ENCODE peak calls at places on chromosomes 12 and 14, in seven cellular contexts. K is foreskin fibroblast, J is breast epithelium, O is uterus, E is pancreas, W is endothelial cell, H is tibial nerve. V is an unnamed sample.

GRCh38 chr14:32933943-32934890 is 4.5 kb upstream of the NPAS3 start:
- DNase-seq in W (peak; percentile 38), J (no peak), H (no peak), E (peak; percentile 60), K (peak; percentile 54), O (peak; percentile 25), V (peak; percentile 42)

GRCh38 chr12:89230376-89231101 is 121.8 kb downstream of the DUSP6 start:
- DNase-seq in O (no peak), J (no peak), W (no peak), E (no peak), H (no peak), K (peak; percentile 53), V (no peak)

GRCh38 chr12:47717443-47718193 is 7.7 kb downstream of the ENDOU start:
- DNase-seq in O (peak; percentile 86), H (peak; percentile 73), K (peak; percentile 94), W (peak; percentile 89), J (peak; percentile 78), E (peak; percentile 84), V (peak; percentile 64)

GRCh38 chr14:74401504-74402241 is 24.3 kb downstream of the SYNDIG1L start:
- DNase-seq in H (peak; percentile 9), E (no peak), J (no peak), W (peak; percentile 37), K (peak; percentile 20), O (no peak), V (peak; percentile 84)

GRCh38 chr12:84924956-84925355 is 12.4 kb upstream of the SLC6A15 start:
- DNase-seq in W (no peak), H (no peak), K (peak; percentile 88), E (no peak), J (no peak), O (no peak), V (no peak)

GRCh38 chr14:57725399-57726077 is 140.4 kb downstream of the SLC35F4 start:
- DNase-seq in J (no peak), H (no peak), K (peak; percentile 70), E (no peak), W (no peak), O (no peak), V (no peak)

GRCh38 chr14:100348253-100348729 is 25.2 kb downstream of the SLC25A47 start:
- DNase-seq in E (no peak), H (no peak), W (no peak), K (no peak), J (no peak), O (no peak), V (no peak)

GRCh38 chr12:84986586-84986985 is 49.5 kb downstream of the TSPAN19 start:
- DNase-seq in W (no peak), E (no peak), O (no peak), K (peak; percentile 71), J (no peak), H (no peak), V (no peak)

GRCh38 chr12:19030603-19031002 is 98.9 kb upstream of the PLEKHA5 start:
- DNase-seq in W (no peak), K (no peak), J (no peak), E (no peak), H (no peak), O (no peak), V (no peak)

GRCh38 chr12:29242921-29243431 is 93.9 kb downstream of the FAR2 start:
- DNase-seq in E (no peak), O (no peak), J (no peak), H (no peak), W (no peak), K (no peak), V (no peak)

GRCh38 chr12:100793182-100793581 is 1.4 kb upstream of the ANO4 start:
- DNase-seq in K (peak; percentile 60), E (no peak), W (no peak), J (no peak), O (peak; percentile 32), H (no peak), V (no peak)

GRCh38 chr14:96407980-96408570 is 16.1 kb downstream of the AK7 start:
- DNase-seq in O (no peak), H (no peak), K (no peak), J (no peak), E (no peak), W (no peak), V (no peak)

GRCh38 chr12:117968084-117968789 is 553 bp downstream of the KSR2 start:
- DNase-seq in J (no peak), H (no peak), K (no peak), O (no peak), E (no peak), W (no peak), V (no peak)

GRCh38 chr14:98069712-98070133 is 1202.3 kb downstream of the BCL11B start:
- DNase-seq in W (no peak), E (peak; percentile 25), J (no peak), K (no peak), H (no peak), O (no peak), V (no peak)

GRCh38 chr14:77097006-77097688 is 911 bp upstream of the CIPC start:
- DNase-seq in W (no peak), H (peak; percentile 54), J (no peak), O (no peak), E (no peak), K (no peak), V (peak; percentile 24)

GRCh38 chr14:89401783-89402182 is 15.2 kb downstream of the FOXN3 start:
- DNase-seq in K (no peak), W (no peak), E (no peak), J (no peak), H (no peak), O (no peak), V (no peak)

GRCh38 chr12:85623726-85624125 is 212.5 kb downstream of the RASSF9 start:
- DNase-seq in J (no peak), O (no peak), E (no peak), K (no peak), W (no peak), H (no peak), V (no peak)

GRCh38 chr12:18135509-18135908 is 45.5 kb upstream of the RERGL start:
- DNase-seq in W (no peak), E (no peak), J (no peak), H (no peak), K (peak; percentile 22), O (no peak), V (no peak)

GRCh38 chr14:37563189-37563588 is 31.9 kb downstream of the FOXA1 start:
- DNase-seq in K (no peak), O (no peak), E (no peak), J (no peak), W (no peak), H (no peak), V (no peak)

GRCh38 chr14:77027538-77028383 is 747 bp downstream of the IRF2BPL start:
- DNase-seq in K (peak; percentile 93), E (peak; percentile 91), O (peak; percentile 82), W (peak; percentile 44), J (peak; percentile 81), H (no peak), V (peak; percentile 86)

GRCh38 chr12:64099430-64099829 is 122.7 kb downstream of the KICS2 start:
- DNase-seq in E (no peak), H (peak; percentile 55), K (peak; percentile 93), O (peak; percentile 71), J (no peak), W (no peak), V (no peak)

GRCh38 chr14:62162998-62163589 is 400.9 kb downstream of the SNAPC1 start:
- DNase-seq in O (no peak), E (no peak), J (no peak), H (peak; percentile 14), W (peak; percentile 26), K (peak; percentile 69), V (peak; percentile 36)

GRCh38 chr12:92008345-92008744 is 137.3 kb downstream of the BTG1 start:
- DNase-seq in W (no peak), K (no peak), O (no peak), H (no peak), E (no peak), J (no peak), V (no peak)

DNA sequence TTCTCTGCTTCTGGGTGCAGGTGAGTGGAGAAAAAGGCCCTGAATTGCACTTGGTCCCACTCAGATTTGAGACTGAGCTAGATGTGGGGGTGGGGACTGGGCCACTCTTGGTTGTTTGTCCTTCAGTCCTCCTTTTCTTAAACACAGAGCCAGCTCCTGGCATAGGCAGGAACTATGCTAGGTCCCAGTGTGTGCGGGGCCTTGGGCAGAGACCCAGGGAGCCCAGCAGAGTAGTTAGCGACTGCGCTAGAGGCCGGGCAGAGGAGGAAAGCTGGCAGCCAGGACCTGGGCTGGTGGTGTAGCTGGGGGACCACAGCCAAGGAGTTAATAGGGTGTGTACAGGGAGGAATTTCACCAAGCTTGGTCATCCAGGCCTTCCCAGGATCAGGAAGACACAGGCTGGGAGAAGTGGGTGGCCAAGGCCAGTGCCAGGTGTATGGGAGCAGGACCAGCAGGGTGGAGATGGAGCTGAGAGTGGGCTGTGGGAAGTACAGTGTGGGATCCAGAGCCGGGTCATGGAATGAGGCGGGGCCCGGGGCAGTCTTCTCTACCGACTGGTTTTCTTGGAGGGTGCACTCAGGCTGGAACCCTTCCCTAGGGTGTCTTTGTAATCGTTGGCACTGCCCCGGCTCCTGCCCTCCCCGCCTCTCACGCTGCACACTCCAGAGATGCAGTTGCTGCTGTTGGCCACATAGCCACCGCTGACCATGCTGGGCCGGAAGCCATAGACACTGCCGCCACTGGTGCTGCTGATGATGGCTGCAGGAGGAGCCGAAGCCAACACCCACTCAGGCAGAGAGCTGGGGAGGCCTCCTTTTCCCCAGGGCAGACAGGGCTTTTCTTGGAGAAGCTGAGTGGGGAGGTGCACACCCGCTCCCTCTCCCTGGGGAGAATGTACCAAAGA is 8.7 kb downstream of the KRT71 start:
- DNase-seq in J (no peak), W (no peak), O (no peak), K (peak; percentile 9), H (no peak), E (no peak), V (no peak)
- TF ChIP-seq CTCF in J (no peak), W (no peak), O (no peak), K (no peak), H (no peak), E (no peak), V (no peak)

DNA sequence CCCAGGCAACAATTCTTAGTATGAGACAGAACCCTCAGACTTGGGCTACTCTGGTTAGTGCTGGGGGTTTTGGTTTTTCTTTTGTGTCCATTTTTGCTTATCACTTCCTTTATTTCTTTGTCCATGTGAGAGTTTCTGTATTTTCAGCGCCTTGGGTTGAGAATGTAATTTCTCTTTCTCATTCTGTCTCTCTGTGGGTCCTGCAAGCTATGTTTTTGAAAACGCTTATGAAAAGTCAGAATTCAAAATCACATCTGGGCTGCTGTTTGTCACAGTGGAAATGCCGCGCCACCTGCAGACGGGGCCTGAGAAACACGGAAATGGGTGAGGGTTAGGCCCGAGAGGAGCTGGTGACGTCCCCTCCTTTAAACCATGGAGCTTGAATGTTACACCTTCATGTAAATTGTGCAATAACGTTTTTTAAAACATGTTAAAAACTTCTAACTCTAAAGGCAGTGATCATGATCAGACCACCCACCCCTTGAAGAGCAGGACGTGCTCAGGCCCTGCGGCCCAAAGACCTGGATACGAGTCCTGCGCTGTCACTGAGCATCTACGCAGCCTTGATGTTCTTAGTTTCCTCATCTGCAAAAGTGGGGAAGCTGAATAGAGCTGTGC is 26.1 kb downstream of the JDP2 start:
- DNase-seq in H (no peak), K (no peak), J (no peak), W (no peak), E (no peak), O (no peak), V (peak; percentile 78)
- TF ChIP-seq CTCF in H (no peak), K (no peak), J (no peak), W (no peak), E (no peak), O (no peak), V (peak; percentile 63)

GRCh38 chr12:101935769-101936741 is 58.7 kb downstream of the DRAM1 start:
- DNase-seq in K (peak; percentile 94), H (peak; percentile 77), O (peak; percentile 74), W (no peak), E (no peak), J (no peak), V (peak; percentile 53)
- TF ChIP-seq CTCF in K (no peak), H (no peak), O (no peak), W (no peak), E (no peak), J (no peak), V (no peak)

GRCh38 chr12:2051700-2052625 is 824 bp upstream of the CACNA1C start:
- DNase-seq in K (peak; percentile 35), E (no peak), W (peak; percentile 15), O (no peak), J (no peak), H (no peak), V (no peak)
- TF ChIP-seq CTCF in K (peak; percentile 2), E (no peak), W (no peak), O (peak; percentile 16), J (no peak), H (no peak), V (no peak)

V was measured in GM13977.